ENCODE peak calls at places on chromosomes 6 and 20, in four cellular contexts. J is thoracic aorta, S is fibroblast of mammary gland, P is prostate gland. N is an unnamed sample.

GRCh38 chr20:41276317-41276751 is 41.2 kb downstream of the ZHX3 start:
- DNase-seq in J (no peak), S (peak), P (no peak), N (no peak)

GRCh38 chr6:157392927-157393666 is 12.1 kb downstream of the ZDHHC14 start:
- DNase-seq in J (no peak), S (no peak), P (no peak), N (no peak)

GRCh38 chr20:40160151-40160550 is 528.9 kb downstream of the MAFB start:
- DNase-seq in J (no peak), S (peak), P (peak), N (peak)

GRCh38 chr6:167676000-167676665 is 150.6 kb upstream of the AFDN start:
- DNase-seq in J (no peak), S (no peak), P (no peak), N (no peak)

GRCh38 chr6:13289789-13290318 is 38.5 kb downstream of the TBC1D7 start:
- DNase-seq in J (no peak), S (no peak), P (no peak), N (no peak)

GRCh38 chr6:108651287-108651686 is 90.6 kb downstream of the FOXO3 start:
- DNase-seq in J (no peak), S (no peak), P (no peak), N (no peak)

GRCh38 chr6:127738423-127738822 is 161.4 kb downstream of the C6orf58 start:
- DNase-seq in J (no peak), S (no peak), P (no peak), N (no peak)

GRCh38 chr20:34163316-34163715 is 51.3 kb upstream of the EIF2S2 start:
- DNase-seq in J (no peak), S (no peak), P (no peak), N (no peak)

GRCh38 chr6:151012321-151013294 is 147.1 kb downstream of the MTHFD1L start:
- DNase-seq in J (no peak), S (peak), P (no peak), N (no peak)

GRCh38 chr20:39777610-39778009 is 815.5 kb downstream of the DHX35 start:
- DNase-seq in J (no peak), S (no peak), P (no peak), N (no peak)

GRCh38 chr6:35327349-35328027 is 14.9 kb upstream of the PPARD start:
- DNase-seq in J (no peak), S (peak), P (peak), N (no peak)

GRCh38 chr6:114581293-114581692 is 238.5 kb upstream of the HS3ST5 start:
- DNase-seq in J (no peak), S (no peak), P (no peak), N (no peak)

GRCh38 chr6:47453372-47453936 is 24.1 kb upstream of the CD2AP start:
- DNase-seq in J (no peak), S (no peak), P (no peak), N (no peak)

GRCh38 chr20:50304501-50304856 is 113.8 kb downstream of the CEBPB start:
- DNase-seq in J (no peak), S (peak), P (no peak), N (no peak)

GRCh38 chr6:89932245-89932802 is 38.1 kb downstream of the GJA10 start:
- DNase-seq in J (no peak), S (no peak), P (no peak), N (no peak)

GRCh38 chr20:47929368-47930115 is 144.3 kb upstream of the SULF2 start:
- DNase-seq in J (no peak), S (peak), P (no peak), N (no peak)

GRCh38 chr20:60292001-60292520 is 333.8 kb downstream of the CDH26 start:
- DNase-seq in J (no peak), S (no peak), P (no peak), N (no peak)

GRCh38 chr6:127301199-127301700 is 34.6 kb downstream of the RNF146 start:
- DNase-seq in J (no peak), S (no peak), P (no peak), N (peak)

GRCh38 chr20:32893878-32894483 is 35.3 kb downstream of the EFCAB8 start:
- DNase-seq in J (no peak), S (peak), P (no peak), N (no peak)

GRCh38 chr6:42978487-42978792 is 541 bp downstream of the PEX6 start:
- DNase-seq in J (no peak), S (peak), P (no peak), N (no peak)

GRCh38 chr6:6810727-6811126 is 222.2 kb downstream of the LY86 start:
- DNase-seq in J (no peak), S (no peak), P (no peak), N (no peak)

GRCh38 chr20:59027746-59028320 is 4.3 kb downstream of the ATP5F1E start:
- DNase-seq in J (no peak), S (peak), P (no peak), N (no peak)

GRCh38 chr20:44426879-44427785 is 48.5 kb upstream of the TTPAL start:
- DNase-seq in J (no peak), S (no peak), P (no peak), N (no peak)

GRCh38 chr6:41442800-41443501 is 103.2 kb upstream of the FOXP4 start:
- DNase-seq in J (no peak), S (peak), P (peak), N (no peak)

GRCh38 chr6:56899311-56899710 is 55.6 kb upstream of the BEND6 start:
- DNase-seq in J (no peak), S (peak), P (peak), N (peak)

GRCh38 chr6:157216570-157216969 is 106.7 kb downstream of the TMEM242 start:
- DNase-seq in J (no peak), S (no peak), P (no peak), N (no peak)

GRCh38 chr6:99592900-99593299 is 13.7 kb upstream of the PRDM13 start:
- DNase-seq in J (no peak), S (peak), P (no peak), N (no peak)

GRCh38 chr6:3259491-3259958 is 778 bp downstream of the PSMG4 start:
- DNase-seq in J (no peak), S (no peak), P (no peak), N (no peak)

GRCh38 chr20:1434571-1435336 is 31.9 kb downstream of the NSFL1C start:
- DNase-seq in J (no peak), S (peak), P (no peak), N (no peak)

GRCh38 chr20:59205044-59205443 is 41.4 kb downstream of the ZNF831 start:
- DNase-seq in J (no peak), S (no peak), P (no peak), N (no peak)

GRCh38 chr6:53582963-53583362 is 38.1 kb upstream of the GCLC start:
- DNase-seq in J (no peak), S (peak), P (no peak), N (no peak)

GRCh38 chr6:116025405-116025804 is 35.3 kb downstream of the FRK start:
- DNase-seq in J (no peak), S (no peak), P (no peak), N (no peak)

GRCh38 chr6:31677955-31678354 is 2.9 kb downstream of the LY6G5C start:
- DNase-seq in J (no peak), S (no peak), P (no peak), N (no peak)

GRCh38 chr20:49283703-49284625 is 6.1 kb upstream of the ZNFX1 start:
- DNase-seq in J (no peak), S (no peak), P (no peak), N (no peak)

GRCh38 chr20:24631173-24631505 is 161.7 kb downstream of the SYNDIG1 start:
- DNase-seq in J (no peak), S (no peak), P (no peak), N (no peak)

GRCh38 chr20:59808729-59809381 is 124.6 kb downstream of the SYCP2 start:
- DNase-seq in J (no peak), S (no peak), P (no peak), N (no peak)

GRCh38 chr20:3392756-3393155 is 14.7 kb downstream of the DNAAF9 start:
- DNase-seq in J (no peak), S (no peak), P (no peak), N (no peak)

GRCh38 chr6:150143521-150144293 is 863 bp downstream of the PPP1R14C start:
- DNase-seq in J (no peak), S (no peak), P (no peak), N (no peak)

GRCh38 chr6:84549912-84550311 is 214.5 kb downstream of the TBX18 start:
- DNase-seq in J (no peak), S (peak), P (no peak), N (no peak)

GRCh38 chr6:13508711-13509705 is 21.6 kb upstream of the GFOD1 start:
- DNase-seq in J (no peak), S (peak), P (no peak), N (peak)

DNA sequence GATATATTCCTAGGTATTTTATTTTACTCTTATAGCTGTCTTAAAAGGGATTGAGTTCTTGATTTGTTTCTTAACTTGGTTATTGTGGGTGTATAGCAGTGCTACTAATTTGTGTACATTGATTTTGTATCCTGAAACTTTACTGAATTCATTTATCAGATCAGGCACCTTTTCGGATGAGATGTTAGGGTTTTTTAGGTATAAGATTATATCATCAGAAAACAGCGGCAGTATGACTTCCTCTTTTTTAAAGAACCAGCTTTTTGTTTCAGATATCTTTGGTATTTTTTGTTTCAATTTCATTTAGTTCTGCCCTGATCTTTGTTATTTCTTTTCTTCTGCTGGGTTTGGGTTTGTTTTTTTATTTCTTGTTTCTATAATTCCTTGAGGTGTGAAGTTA is 382.4 kb upstream of the ADGRB3 start:
- DNase-seq in J (no peak), S (no peak), P (no peak), N (no peak)
- H3K4me3 ChIP-seq in J (no peak), S (no peak), P (no peak), N (no peak)

DNA sequence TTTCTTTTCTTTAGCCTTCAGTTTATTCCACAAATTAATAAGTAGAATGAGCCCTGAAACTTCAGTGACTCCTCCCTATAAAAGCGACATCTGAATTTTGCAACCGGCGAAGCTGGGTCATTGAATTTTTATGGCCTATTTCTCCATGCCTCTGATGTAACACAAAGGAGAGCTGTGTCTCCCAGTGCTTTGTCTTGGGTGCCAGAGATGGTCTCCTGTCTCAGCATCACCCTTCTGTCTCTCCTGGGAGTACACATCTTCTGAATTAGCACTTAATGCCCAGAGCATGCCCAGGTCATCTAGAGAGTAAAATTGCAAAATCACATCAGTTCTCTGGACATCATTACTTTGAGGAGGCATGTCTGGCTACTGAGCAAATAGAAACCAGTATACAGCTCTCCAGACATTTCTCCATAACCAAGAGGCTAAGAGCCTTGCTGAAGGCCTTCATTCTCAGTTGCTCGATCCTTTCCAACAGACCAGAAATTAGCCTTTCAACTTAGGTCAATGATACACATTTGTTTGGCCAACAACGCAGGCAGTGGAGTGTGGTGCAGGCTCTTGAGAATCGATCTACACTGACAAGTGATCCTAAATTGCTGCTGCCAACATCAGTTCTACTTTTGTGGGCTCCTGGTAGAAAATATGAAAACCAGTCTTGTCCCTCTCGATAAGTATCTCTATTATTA is 176.0 kb upstream of the FOXQ1 start:
- DNase-seq in J (no peak), S (peak), P (no peak), N (no peak)
- H3K4me3 ChIP-seq in J (no peak), S (no peak), P (no peak), N (no peak)

GRCh38 chr6:33019358-33019757 is 10.0 kb upstream of the HLA-DOA start:
- DNase-seq in J (no peak), S (no peak), P (no peak), N (no peak)
- H3K4me3 ChIP-seq in J (peak), S (no peak), P (no peak), N (no peak)

DNA sequence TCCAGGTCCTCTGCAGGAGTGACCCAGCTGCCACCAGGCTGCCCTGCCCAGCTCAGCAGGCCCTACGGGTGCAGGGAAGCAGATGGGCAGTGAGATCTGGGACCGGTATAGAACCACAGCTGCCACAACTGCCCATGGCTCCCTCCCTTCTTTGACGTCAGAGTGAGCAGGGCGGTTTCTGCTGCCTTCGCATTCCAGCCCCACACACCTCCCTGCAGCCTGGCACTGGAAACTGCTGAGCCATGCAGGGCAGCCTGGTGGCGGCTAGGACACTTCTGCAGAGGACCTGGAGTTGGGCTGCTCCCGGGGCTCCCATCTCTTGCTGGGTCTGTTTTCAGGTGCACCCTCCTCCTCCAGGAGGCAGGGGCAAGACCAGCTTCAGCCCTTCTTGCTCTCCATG is 101.6 kb upstream of the CD93 start:
- DNase-seq in J (no peak), S (no peak), P (peak), N (no peak)
- H3K4me3 ChIP-seq in J (no peak), S (no peak), P (no peak), N (no peak)

DNA sequence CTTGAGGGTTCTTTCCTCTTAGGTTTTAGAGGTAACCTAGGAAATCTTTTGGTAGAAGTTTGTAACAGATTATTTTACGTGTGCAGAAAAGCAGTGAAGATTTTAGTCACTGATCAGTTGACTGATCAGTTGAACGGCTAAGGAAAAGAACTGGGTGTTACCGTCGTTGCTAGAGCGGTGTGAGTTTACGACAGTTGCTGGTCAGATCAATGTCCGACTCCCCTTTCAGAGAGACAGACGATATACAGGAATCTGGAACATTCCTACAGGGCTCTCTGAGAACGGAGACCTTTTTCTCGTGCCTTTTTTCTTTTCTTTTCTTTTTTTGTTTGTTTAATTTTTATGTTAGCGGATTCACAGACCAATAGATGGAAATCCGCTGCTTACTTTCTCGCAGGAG is 132.1 kb upstream of the ZNF184 start:
- DNase-seq in J (no peak), S (peak), P (no peak), N (no peak)
- H3K4me3 ChIP-seq in J (no peak), S (peak), P (no peak), N (peak)

GRCh38 chr6:73696990-73697651 is 1.1 kb downstream of the CD109 start:
- DNase-seq in J (no peak), S (no peak), P (no peak), N (no peak)

GRCh38 chr6:73695619-73696421 is at the start of gene CD109:
- DNase-seq in J (no peak), S (peak), P (peak), N (no peak)

GRCh38 chr6:73699656-73700055 is 3.7 kb downstream of the CD109 start:
- DNase-seq in J (no peak), S (no peak), P (no peak), N (no peak)

GRCh38 chr6:73691512-73691911 is 4.5 kb upstream of the CD109 start:
- DNase-seq in J (no peak), S (no peak), P (no peak), N (no peak)

DNA sequence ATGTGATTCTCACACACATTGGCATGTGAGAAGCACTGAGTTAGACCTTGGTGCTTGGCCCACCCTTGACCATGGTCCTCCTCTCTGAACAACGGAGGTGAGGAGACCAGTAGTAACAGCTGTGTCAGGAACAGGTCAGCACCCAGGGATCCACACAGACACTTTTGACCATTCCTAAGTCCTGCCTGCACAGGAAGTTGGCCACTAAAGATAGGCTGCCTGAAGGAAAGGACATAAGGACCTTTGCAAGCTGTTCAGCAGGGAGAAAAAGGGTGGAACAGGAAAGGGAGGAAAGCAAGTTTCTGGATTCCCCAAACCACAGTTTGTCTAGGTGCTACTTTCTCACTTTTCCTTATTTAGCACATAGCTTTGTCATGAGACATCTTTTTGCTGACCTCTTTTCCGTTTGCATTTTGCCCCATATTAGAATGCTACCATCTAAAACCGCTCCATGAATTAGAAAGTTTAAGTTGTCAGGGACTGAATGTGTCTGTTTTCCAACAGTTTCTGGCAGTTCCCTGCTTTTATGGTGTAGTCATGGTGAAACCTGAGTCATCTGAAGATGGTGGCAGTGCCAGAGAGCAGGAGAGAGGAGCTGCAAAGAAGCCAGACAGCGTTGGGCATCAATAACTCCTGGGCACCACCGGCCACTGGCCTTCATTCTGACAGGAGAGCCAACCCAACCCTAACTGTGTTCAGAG is 1.1 kb upstream of the CD109 start:
- DNase-seq in J (no peak), S (peak), P (no peak), N (no peak)
- H3K4me3 ChIP-seq in J (peak), S (peak), P (no peak), N (no peak)

GRCh38 chr6:142844065-142844755 is 100.8 kb downstream of the HIVEP2 start:
- DNase-seq in J (no peak), S (peak), P (no peak), N (no peak)

GRCh38 chr6:142842423-142843261 is 102.3 kb downstream of the HIVEP2 start:
- DNase-seq in J (no peak), S (peak), P (no peak), N (no peak)

GRCh38 chr6:142843344-142843743 is 101.6 kb downstream of the HIVEP2 start:
- DNase-seq in J (no peak), S (no peak), P (no peak), N (no peak)

GRCh38 chr6:142839686-142840040 is 105.3 kb downstream of the HIVEP2 start:
- DNase-seq in J (no peak), S (no peak), P (no peak), N (no peak)

GRCh38 chr6:142841915-142842314 is 103.1 kb downstream of the HIVEP2 start:
- DNase-seq in J (no peak), S (no peak), P (no peak), N (no peak)
- H3K4me3 ChIP-seq in J (peak), S (no peak), P (no peak), N (no peak)

DNA sequence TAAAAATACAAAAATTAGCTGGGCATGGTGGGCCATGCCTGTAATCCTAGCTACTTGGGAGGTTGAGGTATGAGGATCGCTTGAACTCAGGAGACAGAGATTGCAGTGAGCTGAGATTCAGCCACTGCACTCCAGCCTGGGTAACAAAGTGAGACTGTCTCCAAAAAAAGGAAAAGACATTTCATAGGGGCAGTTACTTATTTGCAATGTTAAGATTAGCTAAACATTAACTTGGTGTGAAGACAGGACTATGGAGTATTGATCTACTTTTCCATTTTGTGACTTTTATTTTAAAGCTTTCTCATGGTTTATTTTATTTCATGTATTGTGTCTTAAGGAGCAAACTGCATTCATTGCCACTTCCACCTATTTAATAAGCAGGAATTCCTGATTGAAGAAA is 153.0 kb downstream of the UTRN start:
- DNase-seq in J (no peak), S (no peak), P (no peak), N (no peak)
- H3K4me3 ChIP-seq in J (no peak), S (no peak), P (no peak), N (no peak)

GRCh38 chr6:143840595-143840994 is 2.5 kb upstream of the LTV1 start:
- DNase-seq in J (no peak), S (no peak), P (no peak), N (no peak)
- H3K4me3 ChIP-seq in J (no peak), S (no peak), P (no peak), N (no peak)

GRCh38 chr6:149007846-149008245 is 261.0 kb downstream of the UST start:
- DNase-seq in J (no peak), S (no peak), P (no peak), N (no peak)
- H3K4me3 ChIP-seq in J (no peak), S (no peak), P (no peak), N (no peak)